ENCODE peak calls at places on chromosomes 12 and 14, in six cellular contexts. H is hepatocyte, Z is OCI-LY7, T is PC-3, D is transverse colon, U is tibial artery. V is an unnamed sample.

GRCh38 chr12:121805171-121805687 is 1.4 kb downstream of the SETD1B start:
- DNase-seq in Z (peak; percentile 53), U (no peak), D (no peak), T (peak; percentile 23), H (no peak), V (no peak)

GRCh38 chr12:8894378-8894777 is 19.9 kb upstream of the PHC1 start:
- DNase-seq in U (no peak), T (no peak), Z (no peak), H (no peak), D (no peak), V (no peak)

GRCh38 chr12:44015333-44015941 is 179.6 kb downstream of the TMEM117 start:
- DNase-seq in T (peak; percentile 79), Z (peak; percentile 61), H (peak; percentile 70), U (no peak), D (no peak), V (no peak)

GRCh38 chr12:97960741-97961608 is 498.4 kb downstream of the RMST start:
- DNase-seq in Z (peak; percentile 55), U (no peak), D (no peak), H (peak; percentile 47), T (peak; percentile 36), V (no peak)

GRCh38 chr12:112985655-112986290 is 7.5 kb downstream of the OAS2 start:
- DNase-seq in D (no peak), Z (no peak), U (no peak), T (peak; percentile 69), H (no peak), V (no peak)

GRCh38 chr14:89407856-89408255 is 9.2 kb downstream of the FOXN3 start:
- DNase-seq in T (no peak), D (no peak), Z (no peak), H (peak; percentile 42), U (no peak), V (no peak)

GRCh38 chr12:109016978-109017377 is 3.9 kb downstream of the SVOP start:
- DNase-seq in Z (no peak), H (no peak), U (no peak), D (no peak), T (no peak), V (no peak)

GRCh38 chr14:69580009-69580577 is 5.4 kb upstream of the CCDC177 start:
- DNase-seq in Z (peak; percentile 57), H (peak; percentile 85), U (no peak), T (peak; percentile 78), D (no peak), V (no peak)

GRCh38 chr14:102510616-102511520 is 1.3 kb upstream of the ANKRD9 start:
- DNase-seq in Z (peak; percentile 43), D (peak; percentile 92), T (peak; percentile 42), H (peak; percentile 86), U (no peak), V (no peak)

GRCh38 chr14:59728294-59728693 is 142.3 kb downstream of the RTN1 start:
- DNase-seq in H (no peak), Z (no peak), D (no peak), T (no peak), U (no peak), V (no peak)

GRCh38 chr12:54624316-54625279 is 10.1 kb downstream of the LACRT start:
- DNase-seq in T (no peak), H (no peak), Z (no peak), U (no peak), D (no peak), V (no peak)

GRCh38 chr14:22012452-22012851 is 338.8 kb upstream of the OR4E1 start:
- DNase-seq in D (no peak), U (no peak), H (no peak), T (no peak), Z (no peak), V (no peak)

GRCh38 chr14:103067231-103067954 is 10.0 kb upstream of the CDC42BPB start:
- DNase-seq in U (peak; percentile 68), H (no peak), D (peak; percentile 58), T (peak; percentile 83), Z (no peak), V (no peak)

GRCh38 chr12:21751517-21751916 is 23.0 kb downstream of the KCNJ8 start:
- DNase-seq in T (no peak), Z (no peak), U (no peak), D (no peak), H (peak; percentile 48), V (no peak)

GRCh38 chr12:15918066-15918465 is 6.9 kb downstream of the DERA start:
- DNase-seq in D (no peak), T (no peak), U (no peak), Z (no peak), H (no peak), V (no peak)

GRCh38 chr12:64193045-64193444 is 29.1 kb downstream of the KICS2 start:
- DNase-seq in H (no peak), Z (no peak), D (no peak), T (no peak), U (no peak), V (no peak)

GRCh38 chr14:60721331-60722162 is 2.6 kb downstream of the SIX4 start:
- DNase-seq in D (peak; percentile 18), U (peak; percentile 30), H (peak; percentile 68), Z (peak; percentile 11), T (peak; percentile 85), V (peak; percentile 71)

GRCh38 chr12:113194971-113195391 is 9.5 kb downstream of the RITA1 start:
- DNase-seq in Z (no peak), D (no peak), U (no peak), H (no peak), T (no peak), V (no peak)

GRCh38 chr12:65533177-65533883 is 254.8 kb downstream of the MSRB3 start:
- DNase-seq in H (no peak), Z (no peak), T (peak; percentile 75), U (no peak), D (no peak), V (no peak)

GRCh38 chr12:106074706-106075392 is 63.9 kb downstream of the NUAK1 start:
- DNase-seq in Z (no peak), H (peak; percentile 28), D (no peak), T (no peak), U (no peak), V (no peak)

GRCh38 chr12:6068226-6068625 is 56.2 kb downstream of the VWF start:
- DNase-seq in U (no peak), T (no peak), H (no peak), Z (no peak), D (no peak), V (no peak)

GRCh38 chr12:1611775-1612174 is 17.3 kb upstream of the WNT5B start:
- DNase-seq in T (no peak), H (no peak), Z (no peak), U (no peak), D (no peak), V (no peak)

GRCh38 chr14:99560946-99561683 is 42.9 kb downstream of the CCDC85C start:
- DNase-seq in T (peak; percentile 52), U (no peak), H (no peak), Z (no peak), D (no peak), V (no peak)

DNA sequence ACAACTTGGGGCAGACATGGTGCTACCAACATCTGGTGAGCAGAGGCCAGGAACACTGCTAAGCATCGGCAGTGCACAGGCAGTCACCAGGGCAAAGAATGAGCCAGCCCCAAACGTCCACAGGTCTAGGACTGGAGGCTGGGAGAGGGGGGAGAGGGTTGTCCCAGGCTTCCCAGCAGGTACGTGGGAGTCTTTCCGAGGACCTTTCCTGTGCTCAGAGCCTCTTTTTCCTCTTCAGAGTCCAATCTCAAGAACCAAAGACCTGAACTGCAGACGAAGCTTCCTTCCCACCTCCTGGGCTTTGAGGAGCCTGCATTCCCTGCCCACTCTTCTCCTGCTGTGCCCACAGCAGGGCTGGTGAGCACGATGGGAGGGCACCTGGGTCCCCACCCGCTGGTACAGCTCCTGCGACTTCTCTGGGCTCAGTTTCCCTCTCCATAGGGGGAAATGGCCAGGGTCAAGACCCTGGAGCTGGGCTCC is 48.7 kb downstream of the DLK1 start:
- DNase-seq in U (no peak), H (no peak), D (no peak), Z (no peak), T (no peak), V (no peak)
- H3K4me1 ChIP-seq in U (no peaks in the 10 kb centered on the region), H (peaks cover 21% of the 10 kb centered on the region), D (no peaks in the 10 kb centered on the region), Z (no peaks in the 10 kb centered on the region), T (no peaks in the 10 kb centered on the region), V (no peaks in the 10 kb centered on the region)

GRCh38 chr14:31038521-31039166 is 12.5 kb upstream of the STRN3 start:
- DNase-seq in H (no peak), U (no peak), T (no peak), Z (no peak), D (no peak), V (no peak)

GRCh38 chr14:31047503-31047902 is 21.3 kb upstream of the STRN3 start:
- DNase-seq in D (no peak), T (no peak), Z (no peak), U (no peak), H (no peak), V (no peak)

GRCh38 chr14:31042300-31042699 is 16.1 kb upstream of the STRN3 start:
- DNase-seq in Z (no peak), D (no peak), T (no peak), U (no peak), H (no peak), V (no peak)

GRCh38 chr14:31045501-31046080 is 19.4 kb upstream of the STRN3 start:
- DNase-seq in T (no peak), U (no peak), H (no peak), Z (no peak), D (no peak), V (no peak)

GRCh38 chr14:31043379-31043778 is 17.2 kb upstream of the STRN3 start:
- DNase-seq in D (no peak), H (no peak), Z (no peak), U (no peak), T (peak; percentile 76), V (no peak)
- H3K4me1 ChIP-seq in D (no peaks in the 10 kb centered on the region), H (peaks cover 2% of the 10 kb centered on the region), Z (no peaks in the 10 kb centered on the region), U (no peaks in the 10 kb centered on the region), T (peaks cover 14% of the 10 kb centered on the region), V (no peaks in the 10 kb centered on the region)

DNA sequence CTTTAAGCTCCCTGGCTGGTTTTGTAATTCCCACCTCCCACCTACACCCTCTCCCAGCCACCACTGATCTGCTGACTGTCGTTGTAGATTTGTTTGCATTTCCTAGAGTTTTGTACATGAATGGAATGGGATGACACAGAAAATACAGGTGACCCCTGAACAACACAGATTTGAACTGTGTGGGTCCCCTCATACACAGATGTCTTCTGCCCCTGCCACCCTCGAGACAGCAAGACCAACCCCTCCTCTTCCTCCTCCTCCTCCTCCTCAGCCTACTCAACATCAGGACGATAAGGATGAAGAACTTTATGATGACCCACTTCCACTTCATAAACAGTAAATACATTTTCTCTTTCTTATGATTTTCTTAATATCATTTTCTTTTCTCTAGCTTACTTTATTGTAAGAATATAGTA is 28.8 kb downstream of the SYNE3 start:
- DNase-seq in T (no peak), H (no peak), Z (no peak), D (no peak), U (no peak), V (no peak)
- H3K4me1 ChIP-seq in T (peaks cover 14% of the 10 kb centered on the region), H (peaks cover 19% of the 10 kb centered on the region), Z (peaks cover 73% of the 10 kb centered on the region), D (peaks cover 70% of the 10 kb centered on the region), U (no peaks in the 10 kb centered on the region), V (peaks cover 4% of the 10 kb centered on the region)

DNA sequence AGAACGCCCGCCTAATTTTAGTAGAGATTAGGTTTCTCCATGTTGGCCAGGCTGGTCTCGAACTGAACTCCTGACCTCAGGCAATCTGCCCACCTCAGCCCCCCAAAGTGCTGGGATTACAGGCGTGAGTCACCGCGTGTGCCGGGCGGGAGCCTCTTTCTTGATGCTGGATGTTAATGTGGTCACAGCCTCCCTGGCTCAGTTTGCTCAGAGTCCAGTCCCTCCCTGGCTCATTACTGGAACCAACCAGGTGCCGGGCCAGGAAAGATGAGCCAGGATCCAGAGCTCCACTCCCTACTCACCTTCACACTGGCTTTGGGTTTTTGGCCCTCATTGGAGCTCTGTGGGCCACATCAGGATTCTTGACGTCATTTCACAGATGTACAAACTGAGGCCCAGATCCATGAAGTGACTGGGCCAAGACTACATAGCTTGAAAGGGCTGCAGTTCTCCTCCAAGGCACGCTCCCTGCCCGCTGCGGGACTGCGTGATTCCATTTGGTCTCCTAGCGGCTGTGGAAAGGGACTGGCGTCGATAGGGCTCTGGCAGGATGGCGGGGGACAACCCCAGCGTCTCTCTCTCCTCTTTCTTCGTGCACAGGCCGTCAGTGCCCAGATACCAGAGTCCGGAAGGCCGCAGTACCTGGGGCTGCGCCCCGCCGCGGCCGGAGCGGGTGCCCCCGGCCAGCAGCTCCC is 5.1 kb upstream of the SHMT2 start:
- DNase-seq in Z (no peak), H (no peak), D (no peak), T (no peak), U (no peak), V (no peak)
- H3K4me1 ChIP-seq in Z (peaks cover 50% of the 10 kb centered on the region), H (peaks cover 28% of the 10 kb centered on the region), D (peaks cover 20% of the 10 kb centered on the region), T (peaks cover 7% of the 10 kb centered on the region), U (no peaks in the 10 kb centered on the region), V (peaks cover 48% of the 10 kb centered on the region)

V was measured in CD8-positive, alpha-beta memory T cell.